ENCODE peak calls at places on chromosomes 4 and X, in ten cellular contexts. L is fibroblast of pulmonary artery, H is aorta, X is Peyer's patch, P is adipocyte, T is prostate gland, S is kidney epithelial cell, C is GM12865, O is BJ, R is A549. Q is an unnamed sample.

GRCh38 chr4:165765053-165765452 is 108.0 kb upstream of the TLL1 start:
- DNase-seq in T (no peak), P (no peak), R (peak; percentile 7), X (no peak), O (no peak), C (no peak), L (no peak), H (no peak), S (peak; percentile 61), Q (no peak)

GRCh38 chr4:158769175-158769831 is 477 bp downstream of the FNIP2 start:
- DNase-seq in T (peak; percentile 16), R (no peak), S (no peak), X (peak; percentile 57), P (peak; percentile 71), H (peak; percentile 83), O (no peak), C (peak; percentile 26), L (peak; percentile 44), Q (peak; percentile 16)

GRCh38 chr4:132269303-132269990 is 879.6 kb upstream of the PCDH10 start:
- DNase-seq in T (no peak), O (no peak), P (no peak), C (no peak), R (no peak), X (no peak), L (no peak), S (no peak), H (no peak), Q (no peak)

GRCh38 chr4:38037627-38038026 is 77.4 kb downstream of the PTTG2 start:
- DNase-seq in R (no peak), L (no peak), X (no peak), S (no peak), H (no peak), P (no peak), T (no peak), O (no peak), C (no peak), Q (no peak)

GRCh38 chr4:55347610-55348228 is 1.7 kb downstream of the SRD5A3 start:
- DNase-seq in T (no peak), P (peak; percentile 37), X (no peak), R (no peak), H (no peak), L (no peak), S (no peak), O (no peak), C (no peak), Q (no peak)

GRCh38 chr4:48483006-48483776 is at the start of gene SLC10A4:
- DNase-seq in S (no peak), H (no peak), T (no peak), C (no peak), R (peak; percentile 6), P (peak; percentile 35), L (no peak), X (no peak), O (no peak), Q (no peak)

GRCh38 chrX:153831435-153832150 is 1.2 kb upstream of the PDZD4 start:
- DNase-seq in P (no peak), R (no peak), S (no peak), O (no peak), C (no peak), L (no peak), X (no peak), H (no peak), T (no peak), Q (no peak)

GRCh38 chrX:132710756-132711155 is 221.9 kb upstream of the MBNL3 start:
- DNase-seq in H (no peak), C (no peak), S (no peak), X (no peak), L (no peak), P (no peak), T (no peak), R (no peak), O (no peak), Q (no peak)

GRCh38 chrX:152896450-152896849 is 1.4 kb upstream of the ZNF185 start:
- DNase-seq in S (no peak), O (no peak), H (no peak), R (peak; percentile 27), C (no peak), T (no peak), X (no peak), L (peak; percentile 13), P (no peak), Q (no peak)

GRCh38 chrX:57329008-57329407 is 42.5 kb downstream of the FAAH2 start:
- DNase-seq in X (no peak), C (no peak), O (no peak), T (no peak), R (peak; percentile 0), S (no peak), L (no peak), P (no peak), H (no peak), Q (no peak)

GRCh38 chrX:144896323-144896722 is 351.0 kb upstream of the SPANXN1 start:
- DNase-seq in X (no peak), S (no peak), C (no peak), P (no peak), H (no peak), T (no peak), O (no peak), R (no peak), L (no peak), Q (peak; percentile 9)

GRCh38 chr4:7928711-7929505 is 10.8 kb downstream of the AFAP1 start:
- DNase-seq in H (no peak), C (no peak), R (peak; percentile 51), P (peak; percentile 46), L (no peak), S (no peak), X (peak; percentile 28), O (no peak), T (peak; percentile 19), Q (peak; percentile 64)

GRCh38 chr4:7924570-7924969 is 15.1 kb downstream of the AFAP1 start:
- DNase-seq in C (no peak), P (no peak), S (no peak), O (no peak), X (no peak), T (no peak), L (no peak), H (no peak), R (no peak), Q (no peak)

GRCh38 chr4:7922466-7922865 is 17.2 kb downstream of the AFAP1 start:
- DNase-seq in L (no peak), H (no peak), T (no peak), C (no peak), R (no peak), S (no peak), O (no peak), P (no peak), X (no peak), Q (no peak)

GRCh38 chr4:7926822-7927221 is 12.8 kb downstream of the AFAP1 start:
- DNase-seq in X (peak; percentile 33), L (no peak), T (no peak), H (no peak), S (no peak), R (no peak), C (no peak), P (no peak), O (no peak), Q (no peak)

GRCh38 chr4:7924163-7924562 is 15.5 kb downstream of the AFAP1 start:
- DNase-seq in R (no peak), O (no peak), S (no peak), H (no peak), T (no peak), X (no peak), L (no peak), C (no peak), P (no peak), Q (no peak)
- H3K4me3 ChIP-seq in R (no peak overlapping the region), O (no peak overlapping the region), S (no peak overlapping the region), H (no peak overlapping the region), T (no peak overlapping the region), X (no peak overlapping the region), L (no peak overlapping the region), C (no peak overlapping the region), P (no peak overlapping the region), Q (no peak overlapping the region)

GRCh38 chrX:119389214-119389613 is 9.9 kb upstream of the SLC25A43 start:
- DNase-seq in R (no peak), X (no peak), O (no peak), S (no peak), C (no peak), P (no peak), T (no peak), L (no peak), H (no peak), Q (peak; percentile 8)

GRCh38 chrX:119391279-119391678 is 7.9 kb upstream of the SLC25A43 start:
- DNase-seq in L (peak; percentile 48), P (peak; percentile 28), T (no peak), R (peak; percentile 46), C (peak; percentile 15), O (no peak), X (peak; percentile 62), S (no peak), H (no peak), Q (peak; percentile 48)

GRCh38 chrX:119393144-119393543 is 6.0 kb upstream of the SLC25A43 start:
- DNase-seq in C (no peak), X (no peak), O (no peak), P (no peak), H (no peak), T (no peak), S (no peak), R (no peak), L (no peak), Q (no peak)

DNA sequence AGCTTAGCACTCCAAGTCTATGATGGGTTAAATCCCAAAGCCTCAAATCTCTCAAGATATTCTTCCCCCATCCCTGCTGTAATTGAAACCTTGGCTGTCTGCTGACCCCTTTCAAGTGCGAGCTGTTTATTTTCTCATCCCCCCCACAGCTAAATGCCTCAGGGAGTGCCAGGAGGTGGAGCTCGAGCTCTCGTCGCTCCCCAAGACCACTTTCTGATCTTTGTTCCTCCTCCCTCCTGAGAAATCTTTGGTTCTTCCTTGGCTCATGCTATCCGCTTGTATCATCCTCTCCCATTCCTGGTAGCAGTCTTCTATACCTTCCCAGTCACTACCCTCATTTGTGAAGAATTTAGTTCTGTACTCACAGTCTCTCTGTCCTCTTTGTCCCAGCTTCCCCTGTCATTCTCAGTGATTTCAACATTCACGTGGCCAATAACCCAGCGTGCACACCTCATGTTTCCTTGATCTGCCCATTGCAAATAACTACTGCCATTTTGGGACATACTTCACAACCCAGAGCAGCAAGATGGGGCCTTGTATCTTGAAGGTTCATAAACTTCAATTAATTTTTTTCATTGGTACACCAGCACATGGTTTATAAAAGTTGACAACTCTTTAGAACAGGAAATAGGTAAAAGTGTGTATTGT is 9.2 kb upstream of the SLC25A43 start:
- DNase-seq in H (no peak), P (no peak), C (no peak), O (no peak), S (no peak), L (no peak), X (no peak), R (no peak), T (no peak), Q (peak; percentile 6)
- H3K4me3 ChIP-seq in H (no peak overlapping the region), P (peak overlapping the region; percentile 35), C (no peak overlapping the region), O (no peak overlapping the region), S (no peak overlapping the region), L (no peak overlapping the region), X (peak overlapping the region; percentile 14), R (no peak overlapping the region), T (no peak overlapping the region), Q (peak overlapping the region; percentile 17)

GRCh38 chr4:96993528-96993927 is 1149.7 kb downstream of the STPG2 start:
- DNase-seq in R (no peak), O (no peak), P (no peak), L (no peak), T (no peak), C (peak; percentile 3), X (no peak), S (no peak), H (no peak), Q (no peak)
- H3K4me3 ChIP-seq in R (no peak overlapping the region), O (no peak overlapping the region), P (no peak overlapping the region), L (no peak overlapping the region), T (no peak overlapping the region), C (no peak overlapping the region), X (no peak overlapping the region), S (no peak overlapping the region), H (no peak overlapping the region), Q (no peak overlapping the region)

GRCh38 chrX:24153796-24154189 is 4.3 kb downstream of the ZFX start:
- DNase-seq in H (no peak), T (no peak), C (no peak), L (no peak), O (no peak), S (no peak), R (peak; percentile 14), P (no peak), X (no peak), Q (no peak)
- H3K4me3 ChIP-seq in H (no peak overlapping the region), T (no peak overlapping the region), C (no peak overlapping the region), L (peak overlapping the region; percentile 1), O (no peak overlapping the region), S (no peak overlapping the region), R (no peak overlapping the region), P (peak overlapping the region; percentile 97), X (no peak overlapping the region), Q (no peak overlapping the region)

Q was measured in fibroblast of villous mesenchyme.